ENCODE peak calls at places on chromosomes 4 and X, in nine cellular contexts. L is psoas muscle, Y is body of pancreas, E is heart left ventricle, Z is BE2C, I is neural crest cell, J is GM23338, U is endodermal cell, K is keratinocyte. W is an unnamed sample.

GRCh38 chrX:103831803-103832544 is at the start of gene RAB9B:
- DNase-seq in L (peak; percentile 85), Y (peak; percentile 78), E (peak; percentile 58), Z (peak; percentile 73), I (peak; percentile 40), J (peak; percentile 36), U (peak; percentile 93), K (no peak), W (peak; percentile 52)

GRCh38 chrX:80246273-80246672 is 174.0 kb upstream of the TENT5D start:
- DNase-seq in L (no peak), Y (no peak), E (no peak), Z (no peak), I (no peak), J (peak; percentile 23), U (no peak), K (no peak), W (no peak)

GRCh38 chr4:25378130-25378743 is 1.2 kb downstream of the ANAPC4 start:
- DNase-seq in L (no peak), Y (no peak), E (no peak), Z (no peak), I (no peak), J (peak; percentile 17), U (no peak), K (no peak), W (no peak)

GRCh38 chrX:118855681-118856310 is 32.2 kb downstream of the ZCCHC12 start:
- DNase-seq in L (no peak), Y (no peak), E (no peak), Z (no peak), I (no peak), J (no peak), U (no peak), K (no peak), W (no peak)

GRCh38 chr4:81220269-81220668 is 5.2 kb upstream of the PRKG2 start:
- DNase-seq in L (no peak), Y (no peak), E (no peak), Z (no peak), I (no peak), J (no peak), U (no peak), K (no peak), W (no peak)

GRCh38 chr4:86977621-86978184 is 42.9 kb downstream of the AFF1 start:
- DNase-seq in L (no peak), Y (peak; percentile 43), E (no peak), Z (no peak), I (no peak), J (no peak), U (no peak), K (peak; percentile 75), W (peak; percentile 80)

GRCh38 chr4:94181815-94182214 is 25.9 kb upstream of the SMARCAD1 start:
- DNase-seq in L (no peak), Y (no peak), E (no peak), Z (no peak), I (no peak), J (no peak), U (no peak), K (no peak), W (no peak)

GRCh38 chrX:78650906-78651437 is 8.2 kb downstream of the RTL3 start:
- DNase-seq in L (no peak), Y (no peak), E (no peak), Z (no peak), I (no peak), J (peak; percentile 0), U (no peak), K (no peak), W (peak; percentile 84)

GRCh38 chrX:27350476-27350875 is 112.7 kb downstream of the PPP4R3C start:
- DNase-seq in L (no peak), Y (no peak), E (no peak), Z (no peak), I (no peak), J (no peak), U (no peak), K (no peak), W (no peak)

GRCh38 chr4:41202356-41202755 is 12.0 kb downstream of the APBB2 start:
- DNase-seq in L (no peak), Y (no peak), E (no peak), Z (no peak), I (no peak), J (no peak), U (no peak), K (no peak), W (no peak)

GRCh38 chrX:71143508-71143907 is 1.1 kb upstream of the NLGN3 start:
- DNase-seq in L (no peak), Y (peak; percentile 58), E (peak; percentile 30), Z (no peak), I (no peak), J (no peak), U (no peak), K (no peak), W (peak; percentile 30)

GRCh38 chr4:38106301-38106700 is 146.1 kb downstream of the PTTG2 start:
- DNase-seq in L (no peak), Y (no peak), E (no peak), Z (no peak), I (no peak), J (no peak), U (no peak), K (no peak), W (peak; percentile 88)

GRCh38 chr4:8403173-8403753 is 37.3 kb downstream of the ACOX3 start:
- DNase-seq in L (peak; percentile 92), Y (peak; percentile 68), E (peak; percentile 87), Z (peak; percentile 92), I (peak; percentile 84), J (peak; percentile 90), U (peak; percentile 94), K (no peak), W (peak; percentile 87)

GRCh38 chrX:101803451-101803850 is 128.4 kb downstream of the ZMAT1 start:
- DNase-seq in L (no peak), Y (no peak), E (no peak), Z (no peak), I (peak; percentile 16), J (peak; percentile 9), U (peak; percentile 44), K (no peak), W (peak; percentile 34)

GRCh38 chr4:140644470-140645185 is 75.9 kb upstream of the UCP1 start:
- DNase-seq in L (no peak), Y (no peak), E (no peak), Z (no peak), I (no peak), J (no peak), U (no peak), K (no peak), W (no peak)

GRCh38 chr4:168796362-168797106 is 213.5 kb downstream of the CBR4 start:
- DNase-seq in L (no peak), Y (peak; percentile 34), E (no peak), Z (no peak), I (no peak), J (no peak), U (no peak), K (no peak), W (peak; percentile 91)

DNA sequence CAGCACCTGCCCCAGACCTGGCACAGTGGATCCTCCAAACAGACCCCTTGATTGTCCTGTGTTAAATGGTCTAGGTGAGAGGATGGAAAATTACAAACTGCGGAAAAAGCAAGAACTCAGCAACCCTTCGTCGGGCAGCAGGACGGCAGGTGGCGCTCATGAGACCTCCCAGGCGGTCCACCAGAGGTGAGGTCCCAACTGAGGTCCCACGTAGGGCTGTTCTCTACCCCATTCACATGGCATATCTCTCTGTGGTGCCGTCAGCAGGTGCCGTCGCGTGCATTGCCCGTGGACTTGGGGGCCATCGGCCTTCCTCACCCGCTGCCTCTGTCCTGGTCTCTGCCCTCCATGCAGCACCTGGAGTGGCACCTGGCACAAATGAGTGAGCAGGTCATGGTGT is 88.2 kb downstream of the CRMP1 start:
- DNase-seq in L (no peak), Y (no peak), E (no peak), Z (no peak), I (no peak), J (peak; percentile 47), U (peak; percentile 78), K (no peak), W (no peak)
- TF ChIP-seq CTCF in L (no peak), Y (no peak), E (no peak), Z (no peak), I (no peak), J (peak; percentile 49), U (peak; percentile 46), K (no peak), W (no peak)

DNA sequence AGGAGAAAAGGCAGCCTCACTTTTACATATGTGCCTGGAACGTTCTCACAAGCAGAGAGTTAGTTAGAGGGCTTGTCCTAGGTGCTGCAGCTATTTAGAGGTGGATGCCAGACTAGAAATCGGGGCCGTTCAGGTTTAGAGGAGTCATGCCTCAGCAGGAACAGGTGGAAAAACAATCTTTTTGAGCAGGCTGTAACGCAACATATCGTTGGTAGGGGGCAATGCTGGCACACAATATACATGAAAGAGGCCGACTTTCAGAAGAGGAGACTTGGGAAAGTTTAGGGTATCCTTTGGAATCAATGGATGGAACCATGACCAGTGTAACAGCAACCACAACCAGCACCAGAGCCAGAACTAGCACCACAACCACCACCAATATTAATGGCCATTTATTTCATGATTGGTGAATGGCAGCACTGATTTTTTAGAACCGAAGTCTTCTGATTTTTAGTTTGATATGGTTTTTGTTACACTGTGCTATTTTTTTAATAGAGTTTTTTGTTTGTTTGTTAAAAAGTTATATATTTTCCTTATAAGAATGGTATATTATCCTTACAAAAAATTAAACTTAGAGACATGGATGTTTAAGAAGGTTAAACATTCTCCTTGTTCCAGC is 14.9 kb upstream of the PAQR3 start:
- DNase-seq in L (no peak), Y (no peak), E (no peak), Z (peak; percentile 43), I (peak; percentile 22), J (peak; percentile 82), U (peak; percentile 73), K (no peak), W (peak; percentile 50)
- TF ChIP-seq CTCF in L (no peak), Y (no peak), E (peak; percentile 43), Z (peak; percentile 78), I (peak; percentile 66), J (peak; percentile 68), U (peak; percentile 78), K (peak; percentile 39), W (peak; percentile 69)

GRCh38 chr4:5050520-5050955 is 742 bp upstream of the STK32B start:
- DNase-seq in L (peak; percentile 76), Y (peak; percentile 74), E (peak; percentile 62), Z (peak; percentile 82), I (peak; percentile 66), J (peak; percentile 91), U (peak; percentile 91), K (peak; percentile 36), W (peak; percentile 86)
- TF ChIP-seq CTCF in L (peak; percentile 51), Y (peak; percentile 64), E (peak; percentile 72), Z (peak; percentile 83), I (peak; percentile 81), J (peak; percentile 69), U (peak; percentile 91), K (peak; percentile 87), W (peak; percentile 84)

DNA sequence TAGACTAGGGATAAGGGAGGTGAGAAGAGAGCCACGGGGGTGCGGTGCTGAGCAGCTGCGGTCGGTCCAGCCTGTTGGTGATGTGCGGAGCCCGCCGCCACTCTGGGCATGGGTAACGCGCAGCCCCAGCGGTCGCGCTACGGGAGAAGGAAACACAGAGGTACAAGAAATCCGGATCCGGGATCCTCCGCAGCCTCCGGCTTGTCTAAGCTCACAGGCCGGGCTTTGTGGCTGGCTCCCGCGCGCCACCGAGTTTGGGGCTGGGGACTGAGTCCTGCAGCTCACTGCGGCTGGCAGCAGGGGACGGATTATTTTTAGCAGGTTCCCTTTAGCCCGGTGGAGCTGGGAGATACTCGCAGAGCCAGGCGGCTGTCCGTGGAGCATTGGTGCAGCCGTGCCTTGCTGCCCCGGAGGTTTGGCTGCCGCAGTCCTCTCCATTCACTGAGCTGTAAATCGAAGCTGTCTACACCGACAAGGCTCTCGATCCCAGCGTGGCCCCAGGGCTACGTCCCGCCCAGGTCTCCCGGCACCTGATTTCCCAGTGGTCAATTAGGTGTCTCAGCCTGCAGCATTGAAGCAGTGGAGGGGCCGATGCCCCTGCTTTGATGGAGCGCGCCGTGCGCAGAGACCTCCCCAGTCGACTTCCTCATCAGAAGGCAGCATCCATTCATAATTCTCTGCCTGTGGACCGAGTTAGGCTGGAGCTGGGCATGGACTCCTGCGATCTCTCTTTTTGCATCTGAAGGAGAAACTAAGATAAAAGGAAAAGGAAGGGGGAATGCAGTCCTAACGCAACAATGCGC is 81.9 kb upstream of the SCML1 start:
- DNase-seq in L (no peak), Y (no peak), E (peak; percentile 5), Z (no peak), I (peak; percentile 18), J (peak; percentile 41), U (peak; percentile 76), K (no peak), W (no peak)
- TF ChIP-seq CTCF in L (no peak), Y (no peak), E (no peak), Z (no peak), I (peak; percentile 13), J (no peak), U (peak; percentile 31), K (no peak), W (no peak)

W was measured in choroid plexus epithelial cell.